ENCODE peak calls at places on chromosomes 5 and 9, in six cellular contexts. R is DND-41, W is omental fat pad, K is Peyer's patch, H is coronary artery, T is PC-3. P is an unnamed sample.

GRCh38 chr9:112558476-112558875 is 71.8 kb downstream of the KIAA1958 start:
- DNase-seq in W (no peak), H (no peak), R (no peak), T (peak; percentile 60), K (no peak), P (no peak)

GRCh38 chr5:116652196-116652729 is 77.6 kb upstream of the SEMA6A start:
- DNase-seq in H (no peak), R (no peak), W (peak; percentile 25), K (no peak), T (no peak), P (no peak)

GRCh38 chr5:127549551-127549950 is 32.1 kb downstream of the PRRC1 start:
- DNase-seq in W (no peak), K (no peak), R (no peak), H (no peak), T (peak; percentile 35), P (no peak)

GRCh38 chr5:32283539-32284377 is 29.0 kb downstream of the MTMR12 start:
- DNase-seq in W (no peak), K (no peak), H (no peak), R (no peak), T (peak; percentile 28), P (no peak)

GRCh38 chr5:8726383-8727036 is 819.4 kb downstream of the SEMA5A start:
- DNase-seq in T (no peak), K (no peak), H (no peak), R (peak; percentile 56), W (no peak), P (no peak)

GRCh38 chr9:133992780-133993634 is 883 bp upstream of the VAV2 start:
- DNase-seq in H (peak; percentile 90), T (peak; percentile 79), R (no peak), K (peak; percentile 91), W (peak; percentile 65), P (peak; percentile 92)

GRCh38 chr5:58412932-58413331 is 47.0 kb downstream of the PLK2 start:
- DNase-seq in H (no peak), W (no peak), R (no peak), K (no peak), T (no peak), P (no peak)

GRCh38 chr9:123456011-123456410 is 100.0 kb downstream of the CRB2 start:
- DNase-seq in R (no peak), W (no peak), T (no peak), K (peak; percentile 69), H (peak; percentile 11), P (peak; percentile 4)

GRCh38 chr9:88587182-88587581 is 52.2 kb downstream of the NXNL2 start:
- DNase-seq in R (peak; percentile 43), W (no peak), T (peak; percentile 15), H (no peak), K (peak; percentile 63), P (no peak)

GRCh38 chr9:94805585-94805984 is 79.1 kb downstream of the AOPEP start:
- DNase-seq in K (no peak), R (no peak), H (no peak), T (peak; percentile 89), W (no peak), P (no peak)

GRCh38 chr9:120891255-120891954 is 14.4 kb upstream of the PHF19 start:
- DNase-seq in K (no peak), H (no peak), R (no peak), W (no peak), T (no peak), P (no peak)

GRCh38 chr5:151870820-151871219 is 53.8 kb downstream of the GLRA1 start:
- DNase-seq in K (no peak), H (no peak), T (peak; percentile 84), R (no peak), W (no peak), P (no peak)

GRCh38 chr9:101912698-101913097 is 174.3 kb upstream of the GRIN3A start:
- DNase-seq in R (no peak), H (no peak), K (no peak), T (no peak), W (no peak), P (no peak)

GRCh38 chr9:84379740-84380139 is 39.2 kb upstream of the SLC28A3 start:
- DNase-seq in K (no peak), T (no peak), W (no peak), R (no peak), H (no peak), P (no peak)

GRCh38 chr5:173673295-173674170 is 57.1 kb upstream of the BOD1 start:
- DNase-seq in W (no peak), T (no peak), K (no peak), R (no peak), H (no peak), P (no peak)
- TF ChIP-seq CTCF in W (no peak), T (no peak), K (no peak), R (no peak), H (no peak), P (no peak)

GRCh38 chr5:140806834-140807775 is at the start of gene PCDHA4:
- DNase-seq in H (no peak), W (no peak), R (no peak), T (peak; percentile 59), K (no peak), P (no peak)
- TF ChIP-seq CTCF in H (no peak), W (no peak), R (peak; percentile 57), T (peak; percentile 57), K (no peak), P (peak; percentile 77)

GRCh38 chr5:86977808-86978207 is 289.9 kb upstream of the RASA1 start:
- DNase-seq in T (no peak), W (no peak), K (no peak), R (no peak), H (no peak), P (no peak)
- TF ChIP-seq CTCF in T (no peak), W (no peak), K (no peak), R (no peak), H (no peak), P (no peak)

GRCh38 chr5:96823900-96824351 is 16.2 kb upstream of the ERAP1 start:
- DNase-seq in T (peak; percentile 96), K (no peak), R (no peak), H (no peak), W (no peak), P (no peak)
- TF ChIP-seq CTCF in T (no peak), K (no peak), R (no peak), H (no peak), W (no peak), P (no peak)

GRCh38 chr9:86637515-86637914 is 283.3 kb upstream of the TUT7 start:
- DNase-seq in K (no peak), T (no peak), W (no peak), H (no peak), R (peak; percentile 46), P (no peak)

GRCh38 chr9:86639287-86639686 is 285.1 kb upstream of the TUT7 start:
- DNase-seq in K (no peak), H (no peak), T (no peak), R (no peak), W (no peak), P (no peak)

GRCh38 chr9:86638109-86638508 is 283.9 kb upstream of the TUT7 start:
- DNase-seq in K (no peak), T (no peak), W (no peak), R (no peak), H (no peak), P (no peak)

GRCh38 chr9:86641970-86642369 is 287.8 kb upstream of the TUT7 start:
- DNase-seq in W (no peak), R (no peak), T (no peak), H (no peak), K (no peak), P (no peak)

DNA sequence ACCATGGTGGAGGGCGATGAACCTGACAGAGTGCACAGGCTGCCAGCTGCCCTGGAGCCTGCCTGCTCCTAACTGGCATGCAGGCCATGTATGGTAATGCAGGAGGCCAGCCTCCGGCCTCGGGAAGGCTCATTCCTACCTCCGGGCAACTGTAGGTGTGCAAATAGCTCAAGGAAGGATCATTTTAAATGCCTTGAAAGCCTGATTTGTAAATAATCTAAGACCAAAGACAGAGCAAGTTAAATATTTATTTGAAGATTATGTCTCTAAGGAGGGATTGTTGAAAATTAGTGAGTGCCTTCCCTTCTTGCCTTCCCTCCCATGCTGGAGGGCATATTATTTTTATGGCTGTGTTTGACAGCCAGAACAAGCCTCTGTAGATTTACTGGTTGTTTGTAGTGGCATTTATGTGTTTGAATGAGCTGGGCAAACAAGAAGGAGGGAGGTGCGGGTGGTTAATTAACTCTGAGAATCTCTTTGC is 285.7 kb upstream of the TUT7 start:
- DNase-seq in H (no peak), R (no peak), T (peak; percentile 14), W (no peak), K (no peak), P (no peak)
- TF ChIP-seq CTCF in H (no peak), R (no peak), T (no peak), W (no peak), K (no peak), P (no peak)

DNA sequence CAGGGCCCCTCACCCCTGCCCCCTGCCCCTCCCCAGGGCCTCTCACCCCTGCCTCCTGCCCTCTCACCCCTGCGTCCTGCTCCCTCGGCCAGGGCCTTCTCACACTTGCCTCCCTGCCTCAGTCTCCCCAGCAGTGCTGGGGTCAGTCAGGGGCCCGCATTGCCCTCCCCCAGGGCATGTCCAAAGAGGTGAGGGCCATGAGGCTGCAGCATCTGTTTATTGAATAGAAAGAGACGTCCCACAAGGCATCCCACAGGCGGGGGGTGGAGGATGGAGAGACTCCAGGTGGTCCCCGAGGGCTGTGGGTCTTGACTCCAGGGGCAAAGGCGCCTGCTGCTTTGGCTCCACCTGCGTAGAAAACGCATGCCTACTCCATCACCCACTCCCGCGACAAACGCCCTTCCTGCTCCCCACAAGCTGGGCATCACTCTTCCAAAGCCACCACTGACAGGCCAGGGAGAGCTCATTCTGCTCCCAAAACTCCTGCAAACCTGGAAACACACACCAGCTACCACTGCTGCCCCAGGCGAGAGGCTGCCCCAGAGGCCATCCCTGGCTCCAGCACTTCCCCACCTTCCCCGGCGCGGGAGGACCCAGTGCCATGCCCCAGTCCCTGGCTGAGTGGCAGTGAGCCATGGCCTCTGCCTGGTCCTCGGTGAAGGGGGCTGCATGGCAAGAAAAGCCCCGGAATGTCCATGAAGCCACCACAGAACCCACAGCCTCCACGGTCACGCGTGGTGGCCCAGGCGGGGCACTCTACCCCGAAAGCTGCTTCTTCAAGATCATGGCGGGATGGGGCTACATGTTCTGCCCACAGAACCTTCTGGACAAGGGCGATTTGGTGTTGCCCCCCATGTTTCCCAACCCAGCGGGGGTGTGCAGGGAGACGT is 1.6 kb upstream of the LCN8 start:
- DNase-seq in R (no peak), K (no peak), H (no peak), T (no peak), W (no peak), P (peak; percentile 71)
- TF ChIP-seq CTCF in R (no peak), K (no peak), H (no peak), T (no peak), W (no peak), P (no peak)

GRCh38 chr9:35649431-35650340 is 1.0 kb downstream of the SIT1 start:
- DNase-seq in W (no peak), K (no peak), H (no peak), R (peak; percentile 87), T (no peak), P (no peak)

GRCh38 chr9:35650341-35651158 is at the start of gene SIT1:
- DNase-seq in R (peak; percentile 78), W (no peak), T (no peak), K (no peak), H (no peak), P (no peak)

GRCh38 chr9:35646583-35647265 is 4.0 kb downstream of the SIT1 start:
- DNase-seq in R (peak; percentile 95), W (peak; percentile 85), K (peak; percentile 95), H (peak; percentile 93), T (peak; percentile 87), P (peak; percentile 96)

GRCh38 chr9:35643046-35643445 is 7.7 kb downstream of the SIT1 start:
- DNase-seq in W (no peak), H (no peak), K (no peak), T (no peak), R (no peak), P (no peak)

GRCh38 chr9:35645736-35646582 is 4.8 kb downstream of the SIT1 start:
- DNase-seq in R (peak; percentile 70), H (no peak), T (peak; percentile 36), K (peak; percentile 70), W (no peak), P (no peak)
- TF ChIP-seq CTCF in R (no peak), H (no peak), T (no peak), K (no peak), W (no peak), P (no peak)